ENCODE peak calls at places on chromosomes 16 and 17, in ten cellular contexts. F is IMR-90, E is lung, S is AG04450, A is A673, K is pancreas, C is brain microvascular endothelial cell, I is bronchial epithelial cell, Y is left lung, D is H1. X is an unnamed sample.

GRCh38 chr16:67311607-67312449 is 14.7 kb downstream of the KCTD19 start:
- DNase-seq in E (no peak), Y (no peak), F (peak; percentile 100), S (peak; percentile 100), I (peak; percentile 100), C (peak; percentile 99), K (no peak), D (no peak), A (peak; percentile 31), X (peak; percentile 100)

GRCh38 chr16:30902070-30902972 is 5.9 kb downstream of the CTF1 start:
- DNase-seq in E (peak; percentile 57), S (no peak), D (no peak), K (peak; percentile 91), C (peak; percentile 16), Y (peak; percentile 96), A (peak; percentile 73), F (peak; percentile 63), I (peak; percentile 15), X (no peak)

GRCh38 chr17:78357177-78357586 is 2.7 kb downstream of the SOCS3 start:
- DNase-seq in D (no peak), K (no peak), F (peak; percentile 80), E (no peak), S (no peak), I (no peak), A (no peak), C (no peak), Y (peak; percentile 83), X (no peak)

GRCh38 chr17:37405955-37406634 is 541 bp downstream of the ACACA start:
- DNase-seq in Y (no peak), D (no peak), C (no peak), K (no peak), A (no peak), I (peak; percentile 44), S (no peak), E (no peak), F (no peak), X (no peak)

GRCh38 chr17:37527249-37527851 is 37.7 kb downstream of the DUSP14 start:
- DNase-seq in D (no peak), S (peak; percentile 26), C (peak; percentile 16), Y (no peak), K (no peak), A (peak; percentile 39), F (peak; percentile 70), E (no peak), I (peak; percentile 74), X (no peak)

GRCh38 chr16:54240180-54241125 is 46.1 kb downstream of the IRX3 start:
- DNase-seq in C (no peak), F (no peak), A (no peak), I (no peak), E (no peak), S (no peak), D (no peak), Y (no peak), K (no peak), X (no peak)

GRCh38 chr16:83882118-83882879 is 16.6 kb upstream of the MLYCD start:
- DNase-seq in F (no peak), S (no peak), C (no peak), I (no peak), D (no peak), A (no peak), K (no peak), Y (no peak), E (no peak), X (no peak)

GRCh38 chr16:85535352-85536072 is 77.6 kb upstream of the GSE1 start:
- DNase-seq in C (no peak), F (no peak), D (no peak), K (peak; percentile 74), E (no peak), I (no peak), S (no peak), A (no peak), Y (peak; percentile 22), X (no peak)

GRCh38 chr17:49941427-49941826 is 27.6 kb upstream of the DLX4 start:
- DNase-seq in Y (no peak), C (no peak), K (no peak), E (no peak), S (no peak), A (no peak), I (no peak), F (no peak), D (no peak), X (no peak)

GRCh38 chr17:77798481-77798880 is 160.0 kb upstream of the TNRC6C start:
- DNase-seq in C (no peak), A (no peak), S (no peak), K (no peak), E (no peak), I (no peak), F (no peak), D (no peak), Y (no peak), X (no peak)

GRCh38 chr17:76307299-76307965 is 644 bp downstream of the QRICH2 start:
- DNase-seq in C (no peak), I (no peak), D (no peak), E (no peak), Y (peak; percentile 79), K (no peak), S (no peak), F (no peak), A (no peak), X (no peak)
- TF ChIP-seq CTCF in C (no peak), I (no peak), D (no peak), E (no peak), Y (no peak), K (no peak), S (no peak), F (no peak), A (no peak), X (no peak)

DNA sequence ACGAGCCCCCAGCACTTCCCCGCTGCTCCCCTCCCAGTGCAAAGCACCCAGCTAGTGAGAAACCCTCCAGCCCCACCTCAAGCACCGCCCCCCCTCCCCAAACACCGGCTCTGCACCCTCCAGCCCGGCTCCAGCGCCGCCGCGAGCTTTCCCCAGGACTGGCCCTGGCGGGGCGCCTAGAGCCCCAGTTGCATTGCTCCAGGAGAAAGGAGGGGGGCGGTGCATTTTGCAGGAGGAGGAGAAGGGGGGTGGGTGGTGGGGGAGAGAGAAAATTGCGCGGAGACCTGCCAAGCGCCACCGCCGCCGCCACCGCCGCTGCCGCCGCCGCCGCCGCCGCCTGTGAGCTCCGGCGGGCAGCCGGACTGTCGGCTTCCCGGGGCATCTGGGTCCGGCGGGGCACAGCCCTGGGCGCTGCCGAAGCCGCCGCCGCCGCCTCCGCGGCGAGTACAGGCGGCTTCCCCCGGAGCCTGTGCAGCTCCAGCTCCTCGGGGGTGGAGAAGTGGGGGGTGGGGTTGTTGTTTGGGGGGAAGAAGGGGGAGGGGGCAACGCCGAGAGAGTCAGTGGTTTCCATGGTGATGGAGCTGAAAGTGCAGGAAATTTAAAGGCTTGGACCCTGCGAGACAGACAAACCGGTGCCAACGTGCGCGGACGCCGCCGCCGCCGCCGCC is at the start of gene NOG:
- DNase-seq in I (no peak), C (no peak), S (no peak), A (peak; percentile 77), F (peak; percentile 54), E (peak; percentile 44), Y (peak; percentile 82), D (no peak), K (peak; percentile 67), X (no peak)
- H3K27me3 ChIP-seq in I (peaks cover 16% of the 10 kb centered on the region), C (peaks cover 21% of the 10 kb centered on the region), S (peaks cover 37% of the 10 kb centered on the region), A (peaks cover 53% of the 10 kb centered on the region), F (peaks cover 28% of the 10 kb centered on the region), E (no peaks in the 10 kb centered on the region), Y (peaks cover 96% of the 10 kb centered on the region), D (peaks cover 12% of the 10 kb centered on the region), K (no peaks in the 10 kb centered on the region), X (peaks cover 18% of the 10 kb centered on the region)

GRCh38 chr17:82389379-82389778 is 17.8 kb downstream of the UTS2R start:
- DNase-seq in K (peak; percentile 19), S (no peak), E (no peak), A (no peak), Y (peak; percentile 17), C (no peak), F (no peak), I (no peak), D (no peak), X (no peak)
- H3K4me3 ChIP-seq in K (no peak overlapping the region), S (no peak overlapping the region), E (no peak overlapping the region), A (no peak overlapping the region), Y (no peak overlapping the region), C (no peak overlapping the region), F (no peak overlapping the region), I (no peak overlapping the region), D (no peak overlapping the region), X (no peak overlapping the region)

DNA sequence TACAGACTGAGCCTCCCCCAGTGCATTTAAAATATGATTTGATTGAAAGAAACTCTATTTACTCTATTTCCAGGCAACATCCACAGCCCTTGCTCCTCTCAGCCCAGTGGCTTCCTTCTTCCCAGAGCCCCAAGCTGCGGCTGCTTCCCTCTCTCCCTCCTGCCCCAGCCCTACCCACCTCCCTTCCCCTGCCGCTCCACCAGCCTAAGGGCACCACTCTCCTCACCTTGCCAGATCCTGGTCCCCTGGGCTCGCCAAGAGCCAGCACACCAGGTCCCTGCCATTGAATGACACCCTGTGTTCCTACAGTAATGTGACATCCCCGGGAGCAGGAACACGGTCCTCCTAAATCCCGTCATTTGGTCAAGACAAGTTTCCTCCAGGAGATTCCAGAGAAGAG is 236.0 kb downstream of the RBFOX3 start:
- DNase-seq in S (no peak), Y (no peak), E (no peak), A (no peak), F (no peak), C (no peak), K (no peak), I (no peak), D (no peak), X (no peak)
- TF ChIP-seq CTCF in S (no peak), Y (no peak), E (no peak), A (no peak), F (no peak), C (no peak), K (no peak), I (no peak), D (no peak), X (no peak)